ENCODE peak calls at places on chromosome 21, in five cellular contexts. One of them, this sample, is unnamed.

GRCh38 chr21:31501921-31502320 is 157.6 kb upstream of the SOD1 start:
- DNase-seq in activated naive CD8-positive, alpha-beta T cell treated with anti-CD3 and anti-CD28 coated beads for 36 hours: no peak
- DNase-seq in dorsolateral prefrontal cortex: no peak
- DNase-seq in GM10248: no peak
- DNase-seq in AG08395: no peak
- DNase-seq in this sample: no peak

GRCh38 chr21:28066051-28066450 is 926.6 kb downstream of the LTN1 start:
- DNase-seq in activated naive CD8-positive, alpha-beta T cell treated with anti-CD3 and anti-CD28 coated beads for 36 hours: no peak
- DNase-seq in dorsolateral prefrontal cortex: no peak
- DNase-seq in GM10248: no peak
- DNase-seq in AG08395: no peak
- DNase-seq in this sample: no peak

GRCh38 chr21:44590311-44590721 is 2.0 kb downstream of the KRTAP10-6 start:
- DNase-seq in activated naive CD8-positive, alpha-beta T cell treated with anti-CD3 and anti-CD28 coated beads for 36 hours: no peak
- DNase-seq in dorsolateral prefrontal cortex: peak; percentile 19
- DNase-seq in GM10248: no peak
- DNase-seq in AG08395: no peak
- DNase-seq in this sample: no peak

GRCh38 chr21:43329361-43330269 is 97.3 kb downstream of the SIK1 start:
- DNase-seq in activated naive CD8-positive, alpha-beta T cell treated with anti-CD3 and anti-CD28 coated beads for 36 hours: no peak
- DNase-seq in dorsolateral prefrontal cortex: no peak
- DNase-seq in GM10248: no peak
- DNase-seq in AG08395: no peak
- DNase-seq in this sample: no peak

GRCh38 chr21:36260030-36260787 is 59.8 kb upstream of the MORC3 start:
- DNase-seq in activated naive CD8-positive, alpha-beta T cell treated with anti-CD3 and anti-CD28 coated beads for 36 hours: peak; percentile 27
- DNase-seq in dorsolateral prefrontal cortex: no peak
- DNase-seq in GM10248: peak; percentile 76
- DNase-seq in AG08395: peak; percentile 82
- DNase-seq in this sample: no peak

GRCh38 chr21:33657124-33657842 is 15.0 kb downstream of the ITSN1 start:
- DNase-seq in activated naive CD8-positive, alpha-beta T cell treated with anti-CD3 and anti-CD28 coated beads for 36 hours: no peak
- DNase-seq in dorsolateral prefrontal cortex: no peak
- DNase-seq in GM10248: no peak
- DNase-seq in AG08395: no peak
- DNase-seq in this sample: no peak

GRCh38 chr21:44869860-44870747 is 3.4 kb downstream of the PTTG1IP start:
- DNase-seq in activated naive CD8-positive, alpha-beta T cell treated with anti-CD3 and anti-CD28 coated beads for 36 hours: no peak
- DNase-seq in dorsolateral prefrontal cortex: no peak
- DNase-seq in GM10248: no peak
- DNase-seq in AG08395: peak; percentile 85
- DNase-seq in this sample: no peak

GRCh38 chr21:45167796-45168222 is 93.4 kb downstream of the ADARB1 start:
- DNase-seq in activated naive CD8-positive, alpha-beta T cell treated with anti-CD3 and anti-CD28 coated beads for 36 hours: no peak
- DNase-seq in dorsolateral prefrontal cortex: no peak
- DNase-seq in GM10248: no peak
- DNase-seq in AG08395: peak; percentile 44
- DNase-seq in this sample: no peak

GRCh38 chr21:26096972-26097371 is 73.6 kb downstream of the APP start:
- DNase-seq in activated naive CD8-positive, alpha-beta T cell treated with anti-CD3 and anti-CD28 coated beads for 36 hours: no peak
- DNase-seq in dorsolateral prefrontal cortex: no peak
- DNase-seq in GM10248: no peak
- DNase-seq in AG08395: no peak
- DNase-seq in this sample: no peak

GRCh38 chr21:14321042-14321441 is 61.9 kb downstream of the HSPA13 start:
- DNase-seq in activated naive CD8-positive, alpha-beta T cell treated with anti-CD3 and anti-CD28 coated beads for 36 hours: no peak
- DNase-seq in dorsolateral prefrontal cortex: no peak
- DNase-seq in GM10248: no peak
- DNase-seq in AG08395: no peak
- DNase-seq in this sample: no peak

GRCh38 chr21:35779690-35780570 is 280.4 kb downstream of the SETD4 start:
- DNase-seq in activated naive CD8-positive, alpha-beta T cell treated with anti-CD3 and anti-CD28 coated beads for 36 hours: no peak
- DNase-seq in dorsolateral prefrontal cortex: no peak
- DNase-seq in GM10248: no peak
- DNase-seq in AG08395: peak; percentile 82
- DNase-seq in this sample: no peak